ENCODE peak calls at places on chromosomes 2 and 18, in five cellular contexts. E is kidney, D is cardiac fibroblast, X is islet precursor cell, P is activated T-cell treated with anti-CD3 and anti-CD28 coated beads for 48 hours. W is an unnamed sample.

GRCh38 chr18:8526316-8526715 is 82.9 kb upstream of the RAB12 start:
- DNase-seq in E (no peak), D (no peak), X (no peak), P (no peak), W (no peak)

GRCh38 chr2:126945118-126945517 is 46.4 kb downstream of the TEX51 start:
- DNase-seq in E (no peak), D (no peak), X (no peak), P (no peak), W (no peak)

GRCh38 chr18:31487251-31488015 is 10.5 kb upstream of the DSG2 start:
- DNase-seq in E (no peak), D (peak), X (peak), P (no peak), W (no peak)

GRCh38 chr2:9983413-9984216 is 32.1 kb downstream of the GRHL1 start:
- DNase-seq in E (no peak), D (no peak), X (no peak), P (no peak), W (peak)

GRCh38 chr2:238509151-238509820 is 82.6 kb downstream of the ASB1 start:
- DNase-seq in E (peak), D (peak), X (no peak), P (no peak), W (no peak)

GRCh38 chr2:48469731-48470130 is 60.2 kb upstream of the STON1 start:
- DNase-seq in E (no peak), D (no peak), X (no peak), P (no peak), W (no peak)

GRCh38 chr2:234823877-234824376 is 127.9 kb upstream of the SH3BP4 start:
- DNase-seq in E (no peak), D (peak), X (peak), P (no peak), W (peak)

GRCh38 chr2:169709335-169709734 is 15.1 kb downstream of the PHOSPHO2 start:
- DNase-seq in E (no peak), D (peak), X (no peak), P (no peak), W (no peak)

GRCh38 chr18:9707381-9708056 is 582 bp upstream of the RAB31 start:
- DNase-seq in E (no peak), D (peak), X (peak), P (no peak), W (no peak)

GRCh38 chr2:25367296-25367695 is 25.6 kb upstream of the DNMT3A start:
- DNase-seq in E (peak), D (no peak), X (no peak), P (no peak), W (no peak)

GRCh38 chr2:219965287-219965870 is 337.9 kb downstream of the SLC4A3 start:
- DNase-seq in E (no peak), D (no peak), X (no peak), P (no peak), W (no peak)

GRCh38 chr2:62586981-62587380 is 81.0 kb upstream of the TMEM17 start:
- DNase-seq in E (no peak), D (peak), X (no peak), P (no peak), W (no peak)

GRCh38 chr2:42931147-42931817 is 138.9 kb upstream of the HAAO start:
- DNase-seq in E (no peak), D (no peak), X (peak), P (no peak), W (no peak)